ENCODE peak calls at places on chromosomes 7 and 10, in six cellular contexts. D, N, R, S, Q and A are unnamed samples.

GRCh38 chr10:71660313-71660712 is 59.3 kb downstream of the C10orf105 start:
- DNase-seq in D (no peak), N (no peak), R (no peak), S (no peak), Q (no peak), A (no peak)

GRCh38 chr7:151247016-151247580 is 1.4 kb downstream of the SMARCD3 start:
- DNase-seq in D (no peak), N (no peak), R (no peak), S (no peak), Q (peak), A (no peak)

GRCh38 chr7:3712841-3713240 is 411.8 kb downstream of the SDK1 start:
- DNase-seq in D (peak), N (no peak), R (no peak), S (no peak), Q (no peak), A (no peak)

GRCh38 chr7:37480026-37480425 is 31.4 kb upstream of the ELMO1 start:
- DNase-seq in D (no peak), N (no peak), R (no peak), S (no peak), Q (no peak), A (no peak)

GRCh38 chr10:33955676-33956075 is 621.2 kb upstream of the NRP1 start:
- DNase-seq in D (no peak), N (no peak), R (no peak), S (no peak), Q (no peak), A (no peak)

GRCh38 chr10:7529638-7530037 is 118.8 kb upstream of the SFMBT2 start:
- DNase-seq in D (peak), N (peak), R (peak), S (peak), Q (peak), A (no peak)

GRCh38 chr10:84329094-84329611 is 764 bp downstream of the CCSER2 start:
- DNase-seq in D (peak), N (peak), R (peak), S (no peak), Q (peak), A (peak)

GRCh38 chr7:97009753-97010732 is 4.7 kb downstream of the DLX6 start:
- DNase-seq in D (peak), N (no peak), R (peak), S (no peak), Q (no peak), A (no peak)

GRCh38 chr10:96863922-96864543 is 31.9 kb downstream of the LCOR start:
- DNase-seq in D (no peak), N (peak), R (no peak), S (peak), Q (no peak), A (no peak)

GRCh38 chr10:133245439-133246235 is 8.0 kb downstream of the VENTX start:
- DNase-seq in D (peak), N (peak), R (no peak), S (no peak), Q (no peak), A (no peak)

GRCh38 chr10:10915215-10915614 is 102.5 kb upstream of the CELF2 start:
- DNase-seq in D (no peak), N (no peak), R (no peak), S (no peak), Q (no peak), A (no peak)

GRCh38 chr7:143455494-143455893 is 12.2 kb downstream of the TAS2R60 start:
- DNase-seq in D (no peak), N (no peak), R (no peak), S (no peak), Q (no peak), A (no peak)

GRCh38 chr7:149727541-149728476 is 45.6 kb downstream of the ZNF467 start:
- DNase-seq in D (no peak), N (no peak), R (no peak), S (no peak), Q (no peak), A (no peak)

GRCh38 chr7:39073432-39073831 is 95.7 kb downstream of the POU6F2 start:
- DNase-seq in D (peak), N (peak), R (peak), S (no peak), Q (no peak), A (no peak)

GRCh38 chr10:70481105-70481504 is 2.5 kb downstream of the PALD1 start:
- DNase-seq in D (peak), N (no peak), R (no peak), S (no peak), Q (no peak), A (no peak)

GRCh38 chr10:93393231-93393630 is 88.9 kb downstream of the MYOF start:
- DNase-seq in D (no peak), N (no peak), R (no peak), S (no peak), Q (no peak), A (no peak)

GRCh38 chr7:113840954-113841353 is 77.9 kb downstream of the PPP1R3A start:
- DNase-seq in D (no peak), N (no peak), R (no peak), S (no peak), Q (no peak), A (no peak)

GRCh38 chr10:127971101-127971946 is 64.4 kb downstream of the PTPRE start:
- DNase-seq in D (no peak), N (no peak), R (no peak), S (no peak), Q (no peak), A (no peak)

GRCh38 chr7:149824301-149824741 is 13.9 kb upstream of the ZNF862 start:
- DNase-seq in D (no peak), N (no peak), R (no peak), S (no peak), Q (no peak), A (no peak)

GRCh38 chr10:125113661-125114388 is 46.5 kb downstream of the CTBP2 start:
- DNase-seq in D (no peak), N (no peak), R (no peak), S (no peak), Q (no peak), A (no peak)

GRCh38 chr7:108244110-108244509 is 113.9 kb upstream of the LAMB4 start:
- DNase-seq in D (no peak), N (no peak), R (no peak), S (no peak), Q (no peak), A (no peak)

GRCh38 chr10:98664329-98665042 is 217.8 kb upstream of the HPS1 start:
- DNase-seq in D (peak), N (no peak), R (peak), S (peak), Q (peak), A (peak)

GRCh38 chr10:118259288-118259906 is 82.7 kb downstream of the FAM204A start:
- DNase-seq in D (peak), N (peak), R (peak), S (peak), Q (peak), A (peak)

GRCh38 chr10:24513155-24513554 is 210.5 kb downstream of the ARHGAP21 start:
- DNase-seq in D (peak), N (peak), R (peak), S (no peak), Q (no peak), A (no peak)

GRCh38 chr7:36001546-36001945 is 151.5 kb upstream of the EEPD1 start:
- DNase-seq in D (no peak), N (no peak), R (no peak), S (no peak), Q (no peak), A (no peak)

GRCh38 chr10:103564116-103564501 is 70.6 kb downstream of the NEURL1 start:
- DNase-seq in D (no peak), N (no peak), R (no peak), S (no peak), Q (peak), A (no peak)

GRCh38 chr7:116709336-116709735 is 37.3 kb downstream of the MET start:
- DNase-seq in D (no peak), N (no peak), R (no peak), S (no peak), Q (no peak), A (no peak)

GRCh38 chr10:71064413-71065118 is 147.8 kb upstream of the UNC5B start:
- DNase-seq in D (no peak), N (no peak), R (peak), S (no peak), Q (no peak), A (no peak)

GRCh38 chr7:435518-436366 is 83.9 kb downstream of the PDGFA start:
- DNase-seq in D (no peak), N (peak), R (no peak), S (no peak), Q (no peak), A (no peak)

GRCh38 chr7:113796557-113796956 is 122.3 kb downstream of the PPP1R3A start:
- DNase-seq in D (no peak), N (no peak), R (peak), S (no peak), Q (no peak), A (no peak)

GRCh38 chr10:130022501-130023299 is 58.6 kb upstream of the EBF3 start:
- DNase-seq in D (no peak), N (peak), R (no peak), S (no peak), Q (no peak), A (no peak)

GRCh38 chr10:16853201-16853600 is 36.0 kb upstream of the RSU1 start:
- DNase-seq in D (no peak), N (peak), R (peak), S (peak), Q (peak), A (no peak)

GRCh38 chr7:3527496-3528124 is 226.6 kb downstream of the SDK1 start:
- DNase-seq in D (no peak), N (no peak), R (no peak), S (no peak), Q (no peak), A (no peak)

GRCh38 chr10:13661261-13661660 is 74.5 kb downstream of the PRPF18 start:
- DNase-seq in D (peak), N (no peak), R (no peak), S (no peak), Q (peak), A (no peak)

GRCh38 chr10:128573936-128574335 is 447.7 kb upstream of the MKI67 start:
- DNase-seq in D (no peak), N (no peak), R (no peak), S (no peak), Q (no peak), A (no peak)

GRCh38 chr10:99292159-99292558 is 37.0 kb upstream of the CNNM1 start:
- DNase-seq in D (no peak), N (peak), R (no peak), S (no peak), Q (no peak), A (no peak)

GRCh38 chr7:145884716-145885514 is 231.7 kb upstream of the CNTNAP2 start:
- DNase-seq in D (no peak), N (no peak), R (no peak), S (no peak), Q (no peak), A (peak)

GRCh38 chr10:35416628-35417625 is 80.6 kb downstream of the CCNY start:
- DNase-seq in D (peak), N (no peak), R (peak), S (no peak), Q (no peak), A (peak)

GRCh38 chr10:115022754-115023153 is 70.4 kb upstream of the ATRNL1 start:
- DNase-seq in D (no peak), N (no peak), R (no peak), S (no peak), Q (no peak), A (no peak)
- H2AFZ ChIP-seq in D (no peak), N (no peak), R (peak), S (no peak), Q (no peak), A (peak)

DNA sequence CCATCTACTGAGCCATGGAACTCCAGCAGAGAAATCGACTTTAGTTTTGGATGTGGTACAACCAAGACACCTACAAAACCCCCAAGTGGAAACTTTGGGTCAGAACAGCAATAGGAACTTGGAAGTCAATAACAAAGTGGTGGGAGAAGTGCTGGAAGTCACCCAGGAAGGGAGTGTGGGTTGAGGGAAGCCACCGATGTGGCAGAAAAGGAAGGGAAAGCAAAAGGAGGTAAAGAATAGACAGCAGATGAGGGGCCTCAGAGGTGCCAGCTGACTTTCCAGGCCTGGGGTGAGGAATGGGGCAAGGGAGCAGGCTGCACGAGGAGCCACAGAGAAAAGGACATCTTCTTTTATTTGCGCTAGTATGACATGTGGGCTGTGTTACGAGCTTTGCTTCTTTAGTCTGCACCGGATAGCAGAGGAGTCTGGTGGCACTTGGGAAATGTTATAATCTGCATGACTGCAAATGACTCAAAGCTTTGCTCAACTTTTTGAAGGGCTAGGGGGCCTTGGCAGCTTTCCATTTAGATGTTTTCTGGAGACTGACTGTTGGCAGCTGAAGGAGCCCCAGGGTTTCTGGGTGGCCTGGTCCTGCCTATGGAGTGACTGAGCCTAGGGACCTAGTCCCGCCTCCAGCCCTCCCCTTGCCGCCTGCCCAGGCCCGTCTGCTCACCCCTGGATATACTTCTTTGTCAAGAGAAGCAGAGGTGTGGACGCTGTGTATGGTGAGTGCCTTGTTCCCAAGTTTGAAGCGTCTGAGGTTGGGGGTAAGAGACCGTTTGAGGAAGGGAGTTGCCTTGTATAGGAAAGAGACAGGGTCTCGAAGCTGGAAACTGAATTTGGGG is 5.0 kb downstream of the PRXL2A start:
- DNase-seq in D (no peak), N (peak), R (peak), S (no peak), Q (peak), A (no peak)
- TF ChIP-seq EZH2phosphoT487 in D (no peak), N (no peak), R (no peak), S (no peak), Q (no peak), A (no peak)

GRCh38 chr7:47496064-47496665 is 85.7 kb downstream of the TNS3 start:
- DNase-seq in D (no peak), N (no peak), R (no peak), S (no peak), Q (no peak), A (peak)
- H3K27ac ChIP-seq in D (no peak), N (peak), R (no peak), S (no peak), Q (no peak), A (peak)

DNA sequence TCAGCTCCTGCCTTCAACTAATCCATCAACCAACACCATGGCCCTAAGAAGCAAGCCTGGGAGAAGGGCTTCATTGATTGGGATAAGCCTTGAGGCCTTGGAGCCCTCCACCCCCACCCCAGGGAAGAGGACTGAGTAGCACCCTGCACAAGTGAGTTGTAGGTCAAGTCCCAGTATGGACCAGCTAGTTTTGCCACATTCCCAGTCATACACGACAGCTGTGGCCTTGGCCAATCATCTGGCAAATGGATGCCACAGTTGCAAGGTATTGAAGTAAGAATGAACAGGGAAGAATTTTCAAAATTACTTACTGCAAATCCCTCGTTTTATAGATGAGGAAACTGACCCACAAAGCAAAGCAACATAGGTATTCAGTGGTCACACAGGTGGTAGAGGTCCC is 109.7 kb downstream of the STRA8 start:
- DNase-seq in D (no peak), N (no peak), R (no peak), S (no peak), Q (no peak), A (no peak)
- H2AFZ ChIP-seq in D (no peak), N (no peak), R (no peak), S (no peak), Q (no peak), A (no peak)